ENCODE peak calls at places on chromosomes 2 and 18, in four cellular contexts. N is neural progenitor cell, Q is mammary epithelial cell, H is PC-9. E is an unnamed sample.

GRCh38 chr2:14944562-14945346 is 312.2 kb downstream of the LRATD1 start:
- DNase-seq in N (peak; percentile 68), Q (peak; percentile 52), H (peak; percentile 43), E (peak; percentile 82)

GRCh38 chr18:56661414-56662101 is 10.4 kb downstream of the WDR7 start:
- DNase-seq in N (no peak), Q (no peak), H (no peak), E (no peak)

GRCh38 chr2:100121124-100121718 is 21.2 kb downstream of the AFF3 start:
- DNase-seq in N (no peak), Q (no peak), H (no peak), E (no peak)

GRCh38 chr2:233350708-233351107 is 3.6 kb upstream of the DGKD start:
- DNase-seq in N (no peak), Q (peak; percentile 96), H (peak; percentile 99), E (peak; percentile 93)

GRCh38 chr2:24832526-24832925 is 39.3 kb downstream of the CENPO start:
- DNase-seq in N (peak; percentile 23), Q (no peak), H (no peak), E (no peak)

GRCh38 chr2:98355881-98356280 is 9.6 kb downstream of the CNGA3 start:
- DNase-seq in N (peak; percentile 35), Q (no peak), H (no peak), E (no peak)

GRCh38 chr2:201936817-201937216 is 96.8 kb upstream of the FZD7 start:
- DNase-seq in N (no peak), Q (no peak), H (no peak), E (no peak)

GRCh38 chr2:231425811-231426703 is 30.5 kb downstream of the B3GNT7 start:
- DNase-seq in N (no peak), Q (peak; percentile 58), H (peak; percentile 79), E (no peak)

GRCh38 chr2:212337486-212338343 is 200.9 kb downstream of the ERBB4 start:
- DNase-seq in N (no peak), Q (no peak), H (no peak), E (peak; percentile 47)

GRCh38 chr18:63178526-63178880 is 141.1 kb downstream of the BCL2 start:
- DNase-seq in N (peak; percentile 38), Q (no peak), H (no peak), E (peak; percentile 77)

GRCh38 chr2:216508229-216508628 is 9.6 kb downstream of the RPL37A start:
- DNase-seq in N (no peak), Q (no peak), H (no peak), E (no peak)

GRCh38 chr2:233919319-233919718 is 2.1 kb downstream of the TRPM8 start:
- DNase-seq in N (no peak), Q (no peak), H (no peak), E (no peak)

GRCh38 chr18:54805571-54806334 is 22.5 kb upstream of the RAB27B start:
- DNase-seq in N (no peak), Q (peak; percentile 84), H (peak; percentile 50), E (no peak)

GRCh38 chr18:48142994-48143393 is 212.5 kb upstream of the SMAD2 start:
- DNase-seq in N (no peak), Q (no peak), H (no peak), E (no peak)

GRCh38 chr2:173087793-173088493 is 12.3 kb downstream of the MAP3K20 start:
- DNase-seq in N (no peak), Q (no peak), H (no peak), E (no peak)

GRCh38 chr2:216807861-216808272 is 52.0 kb downstream of the TNP1 start:
- DNase-seq in N (no peak), Q (no peak), H (no peak), E (no peak)

GRCh38 chr18:77000527-77000926 is 132.1 kb downstream of the MBP start:
- DNase-seq in N (peak; percentile 64), Q (peak; percentile 17), H (no peak), E (peak; percentile 41)

GRCh38 chr18:41809652-41810051 is 145.4 kb upstream of the PIK3C3 start:
- DNase-seq in N (no peak), Q (peak; percentile 33), H (peak; percentile 37), E (no peak)

GRCh38 chr2:230383453-230383852 is 32.5 kb upstream of the SP100 start:
- DNase-seq in N (no peak), Q (no peak), H (no peak), E (no peak)

GRCh38 chr2:210288376-210288775 is 26.6 kb downstream of the MYL1 start:
- DNase-seq in N (no peak), Q (no peak), H (no peak), E (no peak)

GRCh38 chr18:3593381-3593903 is 143.5 kb downstream of the TGIF1 start:
- DNase-seq in N (peak; percentile 84), Q (peak; percentile 96), H (no peak), E (peak; percentile 65)

GRCh38 chr2:22536131-22536530 is 848.8 kb upstream of the KLHL29 start:
- DNase-seq in N (no peak), Q (peak; percentile 56), H (peak; percentile 38), E (no peak)

GRCh38 chr2:238389985-238390682 is 36.6 kb upstream of the ASB1 start:
- DNase-seq in N (no peak), Q (peak; percentile 74), H (no peak), E (no peak)

GRCh38 chr2:158997037-158997785 is 28.8 kb downstream of the TANC1 start:
- DNase-seq in N (no peak), Q (no peak), H (no peak), E (no peak)

GRCh38 chr18:25056456-25056855 is 295.5 kb downstream of the ZNF521 start:
- DNase-seq in N (no peak), Q (no peak), H (no peak), E (no peak)

GRCh38 chr18:76379226-76380126 is 115.6 kb downstream of the ZNF516 start:
- DNase-seq in N (no peak), Q (no peak), H (no peak), E (no peak)

GRCh38 chr2:23791030-23791429 is 135.9 kb downstream of the ATAD2B start:
- DNase-seq in N (no peak), Q (peak; percentile 42), H (no peak), E (peak; percentile 3)

GRCh38 chr2:235841863-235842262 is 326.3 kb downstream of the GBX2 start:
- DNase-seq in N (no peak), Q (no peak), H (no peak), E (no peak)

GRCh38 chr2:46303233-46303632 is 6.0 kb downstream of the EPAS1 start:
- DNase-seq in N (no peak), Q (no peak), H (no peak), E (no peak)

GRCh38 chr2:174025271-174026121 is 60.3 kb upstream of the SP3 start:
- DNase-seq in N (peak; percentile 72), Q (no peak), H (no peak), E (peak; percentile 81)

GRCh38 chr2:5673861-5674240 is 18.3 kb upstream of the SOX11 start:
- DNase-seq in N (no peak), Q (no peak), H (no peak), E (peak; percentile 32)

GRCh38 chr2:168245074-168245825 is 2.1 kb downstream of the STK39 start:
- DNase-seq in N (no peak), Q (no peak), H (no peak), E (no peak)

GRCh38 chr18:22168360-22168921 is 948 bp upstream of the GATA6 start:
- DNase-seq in N (peak; percentile 76), Q (no peak), H (peak; percentile 54), E (peak; percentile 42)

GRCh38 chr2:232634319-232635150 is 1.1 kb downstream of the EFHD1 start:
- DNase-seq in N (peak; percentile 65), Q (no peak), H (no peak), E (no peak)

GRCh38 chr2:234446404-234447076 is 50.3 kb downstream of the ARL4C start:
- DNase-seq in N (no peak), Q (peak; percentile 96), H (peak; percentile 34), E (no peak)

GRCh38 chr2:63009490-63009889 is 41.1 kb upstream of the OTX1 start:
- DNase-seq in N (no peak), Q (no peak), H (no peak), E (no peak)

GRCh38 chr2:213149949-213150314 is 1.5 kb downstream of the IKZF2 start:
- DNase-seq in N (no peak), Q (no peak), H (no peak), E (no peak)

GRCh38 chr2:24210106-24210455 is 35.2 kb downstream of the FAM228A start:
- DNase-seq in N (no peak), Q (no peak), H (no peak), E (no peak)

GRCh38 chr2:23401427-23402204 is 16.6 kb downstream of the KLHL29 start:
- DNase-seq in N (no peak), Q (no peak), H (no peak), E (no peak)

GRCh38 chr18:37519506-37520135 is 46.0 kb downstream of the CELF4 start:
- DNase-seq in N (no peak), Q (no peak), H (no peak), E (no peak)

GRCh38 chr2:101734511-101735165 is 37.1 kb downstream of the MAP4K4 start:
- DNase-seq in N (peak; percentile 16), Q (no peak), H (no peak), E (no peak)
- H3K27ac ChIP-seq in N (no peak overlapping the region), Q (peak overlapping the region; percentile 93), H (peak overlapping the region; percentile 58), E (no peak overlapping the region)

GRCh38 chr18:7177131-7177744 is 53.7 kb upstream of the LRRC30 start:
- DNase-seq in N (peak; percentile 78), Q (peak; percentile 72), H (no peak), E (peak; percentile 20)
- TF ChIP-seq CTCF in N (peak; percentile 91), Q (peak; percentile 91), H (peak; percentile 68), E (peak; percentile 43)

GRCh38 chr2:105143467-105144127 is 97.9 kb upstream of the GPR45 start:
- DNase-seq in N (peak; percentile 86), Q (peak; percentile 65), H (no peak), E (peak; percentile 9)
- TF ChIP-seq EZH2 in N (no peak), Q (no peak), H (no peak), E (no peak)

GRCh38 chr2:219278655-219279150 is 463 bp upstream of the DNAJB2 start:
- DNase-seq in N (no peak), Q (no peak), H (no peak), E (no peak)
- H3K27ac ChIP-seq in N (no peak overlapping the region), Q (peak overlapping the region; percentile 78), H (peak overlapping the region; percentile 51), E (peak overlapping the region; percentile 90)

E was measured in A673.